ENCODE peak calls at places on chromosomes 4 and X, in ten cellular contexts. C is DND-41, B is lung, L is astrocyte of the spinal cord, Q is tibial nerve, T is OCI-LY7, A is fibroblast of lung, D is upper lobe of right lung, M is AG09309, H is heart left ventricle. R is an unnamed sample.

GRCh38 chr4:113971706-113972360 is 7.6 kb downstream of the ARSJ start:
- DNase-seq in C (no peak), B (no peak), L (no peak), Q (no peak), T (no peak), A (peak), D (no peak), M (no peak), H (no peak), R (no peak)

GRCh38 chr4:2667428-2667827 is 88.7 kb downstream of the TNIP2 start:
- DNase-seq in C (no peak), B (no peak), L (peak), Q (no peak), T (no peak), A (no peak), D (no peak), M (no peak), H (no peak), R (no peak)

GRCh38 chr4:30744386-30744785 is 24.2 kb downstream of the PCDH7 start:
- DNase-seq in C (no peak), B (no peak), L (no peak), Q (no peak), T (no peak), A (no peak), D (no peak), M (no peak), H (no peak), R (no peak)

GRCh38 chrX:8688776-8689175 is 43.2 kb downstream of the ANOS1 start:
- DNase-seq in C (no peak), B (no peak), L (no peak), Q (no peak), T (no peak), A (no peak), D (no peak), M (no peak), H (no peak), R (no peak)

GRCh38 chr4:54586343-54586953 is 71.3 kb upstream of the KIT start:
- DNase-seq in C (no peak), B (no peak), L (peak), Q (no peak), T (no peak), A (peak), D (no peak), M (peak), H (no peak), R (peak)

GRCh38 chr4:123587983-123588494 is 191.4 kb downstream of the SPRY1 start:
- DNase-seq in C (no peak), B (no peak), L (peak), Q (no peak), T (no peak), A (peak), D (no peak), M (peak), H (no peak), R (peak)

GRCh38 chrX:147364896-147365295 is 546.8 kb upstream of the FMR1 start:
- DNase-seq in C (no peak), B (no peak), L (no peak), Q (no peak), T (no peak), A (no peak), D (no peak), M (no peak), H (no peak), R (no peak)

GRCh38 chrX:27336466-27337091 is 126.6 kb downstream of the PPP4R3C start:
- DNase-seq in C (peak), B (peak), L (peak), Q (no peak), T (peak), A (no peak), D (no peak), M (no peak), H (peak), R (peak)

GRCh38 chr4:127249066-127249766 is 383.5 kb upstream of the INTU start:
- DNase-seq in C (no peak), B (no peak), L (peak), Q (no peak), T (no peak), A (peak), D (no peak), M (peak), H (no peak), R (peak)

GRCh38 chr4:89829470-89830138 is 7.4 kb downstream of the SNCA start:
- DNase-seq in C (peak), B (no peak), L (peak), Q (no peak), T (peak), A (peak), D (no peak), M (no peak), H (peak), R (no peak)

GRCh38 chrX:53716328-53717088 is 30.0 kb upstream of the HUWE1 start:
- DNase-seq in C (peak), B (no peak), L (peak), Q (no peak), T (peak), A (peak), D (no peak), M (no peak), H (no peak), R (no peak)

GRCh38 chr4:79476196-79476595 is 68.2 kb upstream of the GK2 start:
- DNase-seq in C (no peak), B (no peak), L (no peak), Q (no peak), T (no peak), A (no peak), D (no peak), M (no peak), H (no peak), R (no peak)

GRCh38 chr4:5931526-5931925 is 38.6 kb upstream of the CRMP1 start:
- DNase-seq in C (no peak), B (no peak), L (no peak), Q (no peak), T (no peak), A (no peak), D (no peak), M (no peak), H (no peak), R (no peak)

GRCh38 chrX:47796433-47796906 is 40.2 kb upstream of the ZNF81 start:
- DNase-seq in C (no peak), B (no peak), L (peak), Q (no peak), T (no peak), A (peak), D (no peak), M (peak), H (no peak), R (peak)

GRCh38 chr4:46277165-46277951 is 112.6 kb downstream of the GABRA2 start:
- DNase-seq in C (no peak), B (no peak), L (no peak), Q (no peak), T (no peak), A (no peak), D (no peak), M (no peak), H (no peak), R (no peak)

GRCh38 chr4:103268746-103269145 is 70.6 kb upstream of the CENPE start:
- DNase-seq in C (no peak), B (no peak), L (no peak), Q (no peak), T (no peak), A (no peak), D (no peak), M (no peak), H (no peak), R (no peak)

GRCh38 chrX:8864151-8864550 is 63.0 kb upstream of the FAM9A start:
- DNase-seq in C (no peak), B (no peak), L (no peak), Q (no peak), T (no peak), A (no peak), D (no peak), M (no peak), H (no peak), R (no peak)

GRCh38 chr4:154399259-154399974 is 92.2 kb downstream of the DCHS2 start:
- DNase-seq in C (no peak), B (no peak), L (peak), Q (no peak), T (no peak), A (no peak), D (no peak), M (peak), H (no peak), R (peak)

GRCh38 chr4:2941138-2942036 is 21.8 kb downstream of the NOP14 start:
- DNase-seq in C (no peak), B (peak), L (no peak), Q (no peak), T (no peak), A (no peak), D (peak), M (no peak), H (no peak), R (no peak)

GRCh38 chr4:87071401-87071800 is 136.6 kb downstream of the AFF1 start:
- DNase-seq in C (no peak), B (no peak), L (no peak), Q (no peak), T (no peak), A (no peak), D (no peak), M (no peak), H (peak), R (no peak)

GRCh38 chr4:109977854-109978501 is 65.3 kb downstream of the EGF start:
- DNase-seq in C (no peak), B (no peak), L (peak), Q (no peak), T (peak), A (peak), D (no peak), M (peak), H (no peak), R (peak)

GRCh38 chrX:150871341-150871811 is 27.1 kb downstream of the CD99L2 start:
- DNase-seq in C (no peak), B (no peak), L (no peak), Q (no peak), T (no peak), A (no peak), D (no peak), M (no peak), H (no peak), R (no peak)

GRCh38 chr4:183492791-183493221 is 12.1 kb upstream of the ING2 start:
- DNase-seq in C (no peak), B (no peak), L (peak), Q (no peak), T (no peak), A (peak), D (no peak), M (peak), H (no peak), R (peak)

GRCh38 chr4:43816107-43816506 is 632.5 kb downstream of the KCTD8 start:
- DNase-seq in C (no peak), B (no peak), L (peak), Q (no peak), T (no peak), A (peak), D (no peak), M (no peak), H (no peak), R (no peak)

GRCh38 chrX:100745806-100746537 is 14.1 kb upstream of the SYTL4 start:
- DNase-seq in C (no peak), B (no peak), L (peak), Q (no peak), T (no peak), A (no peak), D (no peak), M (no peak), H (no peak), R (peak)

GRCh38 chr4:18369561-18369960 is 348.0 kb upstream of the LCORL start:
- DNase-seq in C (no peak), B (no peak), L (no peak), Q (no peak), T (no peak), A (no peak), D (no peak), M (no peak), H (no peak), R (no peak)

GRCh38 chrX:131675596-131676194 is 131.8 kb downstream of the OR13H1 start:
- DNase-seq in C (no peak), B (no peak), L (peak), Q (no peak), T (peak), A (peak), D (no peak), M (no peak), H (no peak), R (peak)

GRCh38 chrX:101417981-101418841 is 10.2 kb downstream of the HNRNPH2 start:
- DNase-seq in C (no peak), B (peak), L (peak), Q (peak), T (no peak), A (peak), D (peak), M (no peak), H (peak), R (peak)

GRCh38 chrX:40224658-40225057 is 126.9 kb upstream of the BCOR start:
- DNase-seq in C (no peak), B (no peak), L (no peak), Q (no peak), T (no peak), A (no peak), D (no peak), M (no peak), H (no peak), R (no peak)

GRCh38 chr4:85761803-85762202 is 286.9 kb downstream of the ARHGAP24 start:
- DNase-seq in C (no peak), B (no peak), L (peak), Q (peak), T (no peak), A (peak), D (no peak), M (no peak), H (peak), R (peak)

GRCh38 chr4:88528861-88529260 is 5.3 kb upstream of the PYURF start:
- DNase-seq in C (no peak), B (no peak), L (no peak), Q (no peak), T (no peak), A (no peak), D (no peak), M (no peak), H (no peak), R (peak)

DNA sequence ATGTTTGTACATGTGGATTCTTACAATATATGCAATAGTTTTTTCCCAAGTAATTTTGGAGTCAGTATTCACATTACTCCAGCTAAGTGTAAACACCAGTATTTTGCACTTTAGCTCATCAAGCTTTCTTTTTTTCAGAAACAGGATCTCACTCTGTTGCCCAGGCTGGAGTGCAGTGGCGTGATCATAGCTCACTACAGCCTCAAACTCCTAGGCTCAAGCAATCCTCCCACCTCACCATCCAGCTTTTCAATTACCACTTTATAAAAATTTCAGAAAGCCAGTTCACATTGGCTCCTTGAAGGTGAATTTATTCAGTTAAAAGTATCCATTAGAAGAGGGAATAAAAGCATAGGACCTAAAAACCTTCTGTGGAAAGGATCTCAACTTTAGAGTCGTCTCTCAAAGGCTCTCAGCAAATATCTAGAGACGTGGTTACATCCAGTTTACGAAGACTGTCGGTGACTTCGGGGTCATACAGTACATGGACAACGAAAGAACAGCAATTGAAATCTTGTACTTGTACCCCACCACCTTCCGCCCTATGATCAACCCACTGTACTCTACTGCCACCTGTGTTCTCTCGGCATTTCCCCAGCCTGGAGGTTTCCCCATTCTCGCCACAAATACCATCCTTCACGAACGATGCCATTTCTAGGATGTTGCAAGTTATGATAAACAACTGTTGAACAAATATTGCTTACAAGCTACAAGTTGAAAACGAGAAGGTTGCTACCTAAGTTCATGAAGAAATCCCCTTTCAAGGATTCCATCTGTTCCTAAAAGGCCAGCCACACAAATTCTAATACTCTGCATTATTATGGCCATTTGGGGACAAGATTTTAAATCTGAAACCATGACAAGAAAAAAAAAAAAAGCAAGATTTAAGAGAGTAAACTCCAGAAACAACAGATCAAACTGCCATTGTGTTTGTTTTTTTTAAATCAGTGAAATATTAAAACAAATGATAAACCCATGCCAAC is 1.8 kb downstream of the APBB2 start:
- DNase-seq in C (no peak), B (peak), L (peak), Q (no peak), T (peak), A (peak), D (no peak), M (no peak), H (peak), R (peak)
- TF ChIP-seq CTCF in C (peak), B (peak), L (peak), Q (peak), T (peak), A (peak), D (peak), M (peak), H (peak), R (peak)

GRCh38 chrX:153624196-153625091 is 22.6 kb upstream of the DUSP9 start:
- DNase-seq in C (no peak), B (no peak), L (no peak), Q (no peak), T (no peak), A (no peak), D (no peak), M (no peak), H (no peak), R (no peak)
- H3K4me3 ChIP-seq in C (no peak), B (no peak), L (no peak), Q (no peak), T (no peak), A (no peak), D (no peak), M (no peak), H (no peak), R (no peak)

DNA sequence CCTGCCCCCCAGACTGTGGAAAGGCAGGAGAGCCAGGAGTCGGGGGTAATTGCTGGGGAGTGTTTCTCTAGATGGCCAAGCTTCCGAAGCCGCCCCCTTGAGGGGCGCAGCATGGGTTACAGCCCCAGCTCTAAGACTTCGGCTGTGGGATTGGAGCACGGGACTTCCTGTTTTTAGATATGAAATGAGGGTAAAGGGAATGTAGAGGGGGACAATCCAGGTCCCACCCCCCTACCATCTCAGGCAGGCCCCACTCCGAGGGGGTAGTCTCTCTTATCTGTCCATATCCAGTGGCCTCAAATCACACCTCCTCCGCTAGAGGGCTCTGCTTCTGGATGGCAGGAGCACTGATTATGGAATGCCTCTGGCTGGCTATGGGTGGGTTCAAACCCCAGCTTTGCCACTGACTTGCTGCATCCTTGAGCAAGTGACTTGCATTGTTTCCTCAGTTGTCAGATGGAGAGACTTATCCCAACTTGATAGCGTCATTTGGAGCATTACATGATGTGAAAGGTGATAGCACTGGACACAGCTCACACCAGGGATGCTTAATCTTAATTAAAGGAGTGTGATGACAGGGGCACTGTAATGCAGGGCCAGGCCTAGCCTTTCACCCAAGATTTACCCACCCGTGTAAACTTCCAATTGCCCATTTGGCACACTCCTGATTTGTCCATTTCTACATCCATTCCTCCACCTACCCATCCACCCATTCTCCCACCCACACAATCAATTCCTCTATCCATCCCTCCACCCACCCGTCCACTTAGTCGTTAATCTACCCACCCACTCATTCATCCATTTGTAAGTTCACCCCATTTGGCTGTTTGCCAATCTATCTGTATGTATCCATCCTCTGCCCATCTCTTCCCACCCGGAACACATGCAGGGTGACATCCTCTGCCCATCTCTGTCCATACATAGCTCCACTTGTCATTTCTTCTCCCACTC is 845 bp upstream of the KCND1 start:
- DNase-seq in C (peak), B (peak), L (peak), Q (peak), T (no peak), A (peak), D (no peak), M (no peak), H (no peak), R (peak)
- TF ChIP-seq CTCF in C (peak), B (no peak), L (peak), Q (peak), T (peak), A (peak), D (peak), M (peak), H (peak), R (peak)

GRCh38 chrX:30296408-30297254 is 12.6 kb downstream of the NR0B1 start:
- DNase-seq in C (no peak), B (no peak), L (no peak), Q (no peak), T (no peak), A (no peak), D (no peak), M (no peak), H (no peak), R (no peak)

GRCh38 chrX:30301203-30301602 is 8.0 kb downstream of the NR0B1 start:
- DNase-seq in C (no peak), B (no peak), L (no peak), Q (no peak), T (no peak), A (no peak), D (no peak), M (no peak), H (no peak), R (no peak)

GRCh38 chrX:30302957-30303356 is 6.2 kb downstream of the NR0B1 start:
- DNase-seq in C (no peak), B (no peak), L (no peak), Q (no peak), T (no peak), A (no peak), D (no peak), M (no peak), H (peak), R (no peak)

GRCh38 chrX:30304866-30305265 is 4.3 kb downstream of the NR0B1 start:
- DNase-seq in C (no peak), B (no peak), L (no peak), Q (no peak), T (no peak), A (no peak), D (no peak), M (no peak), H (no peak), R (no peak)

GRCh38 chrX:30301977-30302376 is 7.2 kb downstream of the NR0B1 start:
- DNase-seq in C (no peak), B (no peak), L (peak), Q (no peak), T (no peak), A (peak), D (no peak), M (no peak), H (no peak), R (peak)
- H3K4me3 ChIP-seq in C (no peak), B (no peak), L (no peak), Q (no peak), T (no peak), A (no peak), D (no peak), M (no peak), H (no peak), R (no peak)

GRCh38 chrX:112512509-112512908 is 167.2 kb downstream of the LHFPL1 start:
- DNase-seq in C (no peak), B (no peak), L (no peak), Q (no peak), T (no peak), A (no peak), D (no peak), M (no peak), H (no peak), R (no peak)
- TF ChIP-seq CTCF in C (no peak), B (no peak), L (no peak), Q (no peak), T (no peak), A (no peak), D (no peak), M (no peak), H (no peak), R (no peak)

R was measured in cardiac fibroblast.